ENCODE peak calls at places on chromosomes 2 and 18, in seven cellular contexts. G is neuronal stem cell, U is hepatocyte, B is ovary, T is upper lobe of left lung, M is stomach, P is breast epithelium. D is an unnamed sample.
A peak's percentile ranks its signal among the peaks of the same experiment; 100 is the strongest.

GRCh38 chr2:202036601-202037037 is 3.0 kb downstream of the FZD7 start:
- DNase-seq in G (peak; percentile 77), U (no peak), B (peak; percentile 28), T (no peak), M (no peak), P (no peak), D (no peak)

GRCh38 chr2:30761226-30761625 is 46.0 kb downstream of the CAPN13 start:
- DNase-seq in G (no peak), U (no peak), B (no peak), T (no peak), M (peak; percentile 17), P (no peak), D (no peak)

GRCh38 chr2:237423891-237424290 is 9.9 kb upstream of the COL6A3 start:
- DNase-seq in G (no peak), U (no peak), B (no peak), T (no peak), M (no peak), P (no peak), D (no peak)

GRCh38 chr18:55214534-55214933 is 255.3 kb upstream of the CCDC68 start:
- DNase-seq in G (no peak), U (no peak), B (no peak), T (no peak), M (no peak), P (no peak), D (no peak)

GRCh38 chr2:236755278-236755840 is 185.7 kb downstream of the ACKR3 start:
- DNase-seq in G (no peak), U (no peak), B (no peak), T (no peak), M (no peak), P (no peak), D (no peak)

GRCh38 chr2:84805250-84805917 is 75.5 kb downstream of the TRABD2A start:
- DNase-seq in G (no peak), U (no peak), B (no peak), T (no peak), M (no peak), P (no peak), D (no peak)

GRCh38 chr2:25879133-25879730 is 945 bp upstream of the ASXL2 start:
- DNase-seq in G (no peak), U (peak; percentile 45), B (no peak), T (no peak), M (no peak), P (no peak), D (no peak)

GRCh38 chr18:66575263-66575662 is 28.6 kb downstream of the CDH19 start:
- DNase-seq in G (no peak), U (no peak), B (no peak), T (no peak), M (no peak), P (no peak), D (no peak)

GRCh38 chr2:16626997-16627605 is 38.5 kb downstream of the CYRIA start:
- DNase-seq in G (no peak), U (no peak), B (no peak), T (no peak), M (no peak), P (no peak), D (no peak)

GRCh38 chr18:2680216-2680792 is 24.8 kb downstream of the SMCHD1 start:
- DNase-seq in G (no peak), U (no peak), B (no peak), T (no peak), M (no peak), P (no peak), D (no peak)

GRCh38 chr2:200165687-200166086 is 140.8 kb upstream of the SPATS2L start:
- DNase-seq in G (no peak), U (no peak), B (no peak), T (no peak), M (no peak), P (no peak), D (no peak)

GRCh38 chr2:126658316-126658909 is 2.5 kb downstream of the GYPC start:
- DNase-seq in G (no peak), U (no peak), B (no peak), T (no peak), M (no peak), P (no peak), D (no peak)
- H3K27ac ChIP-seq in G (no peak overlapping the region), U (peak overlapping the region; percentile 93), B (no peak overlapping the region), T (peak overlapping the region; percentile 97), M (peak overlapping the region; percentile 94), P (peak overlapping the region; percentile 91), D (peak overlapping the region; percentile 95)

GRCh38 chr2:43123981-43124666 is 102.3 kb downstream of the ZFP36L2 start:
- DNase-seq in G (no peak), U (no peak), B (no peak), T (no peak), M (no peak), P (no peak), D (no peak)

GRCh38 chr2:43125090-43125998 is 101.1 kb downstream of the ZFP36L2 start:
- DNase-seq in G (no peak), U (peak; percentile 3), B (no peak), T (peak; percentile 49), M (no peak), P (no peak), D (no peak)

GRCh38 chr2:43123056-43123455 is 103.3 kb downstream of the ZFP36L2 start:
- DNase-seq in G (no peak), U (no peak), B (no peak), T (no peak), M (no peak), P (no peak), D (no peak)

GRCh38 chr2:43123486-43123885 is 102.9 kb downstream of the ZFP36L2 start:
- DNase-seq in G (no peak), U (no peak), B (no peak), T (no peak), M (no peak), P (no peak), D (no peak)

DNA sequence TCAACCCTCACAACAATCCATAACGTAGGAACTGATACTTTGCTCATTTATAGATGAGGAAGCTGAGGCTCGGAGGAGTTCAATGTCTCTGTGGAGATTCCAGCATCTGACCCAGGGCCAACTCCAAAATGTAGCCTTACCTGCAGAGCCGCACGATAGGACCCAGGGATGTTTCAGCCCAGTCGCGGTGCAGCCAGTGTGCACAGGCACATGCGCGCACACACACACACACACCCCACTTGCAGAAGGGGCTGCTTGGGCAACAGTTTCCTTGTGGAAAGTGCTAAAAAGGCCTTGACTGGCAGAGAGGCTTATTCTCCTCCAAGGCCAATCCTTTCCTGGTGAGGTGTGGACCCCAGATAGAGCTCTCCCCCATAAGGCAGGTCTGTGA is 101.7 kb downstream of the ZFP36L2 start:
- DNase-seq in G (no peak), U (peak; percentile 2), B (no peak), T (no peak), M (no peak), P (no peak), D (no peak)
- H3K27ac ChIP-seq in G (no peak overlapping the region), U (no peak overlapping the region), B (no peak overlapping the region), T (no peak overlapping the region), M (no peak overlapping the region), P (no peak overlapping the region), D (no peak overlapping the region)

GRCh38 chr2:64727843-64728463 is 74.2 kb upstream of the SERTAD2 start:
- DNase-seq in G (no peak), U (no peak), B (no peak), T (peak; percentile 45), M (no peak), P (no peak), D (no peak)
- H3K27ac ChIP-seq in G (peak overlapping the region; percentile 51), U (no peak overlapping the region), B (no peak overlapping the region), T (peak overlapping the region; percentile 78), M (peak overlapping the region; percentile 51), P (no peak overlapping the region), D (no peak overlapping the region)

GRCh38 chr2:102376052-102376591 is 20.5 kb downstream of the IL18R1 start:
- DNase-seq in G (no peak), U (no peak), B (no peak), T (no peak), M (no peak), P (no peak), D (no peak)
- H3K27ac ChIP-seq in G (no peak overlapping the region), U (no peak overlapping the region), B (no peak overlapping the region), T (no peak overlapping the region), M (no peak overlapping the region), P (no peak overlapping the region), D (no peak overlapping the region)

GRCh38 chr18:68714707-68715496 is at the start of gene TMX3:
- DNase-seq in G (peak; percentile 90), U (peak; percentile 97), B (peak; percentile 89), T (peak; percentile 96), M (peak; percentile 91), P (peak; percentile 76), D (peak; percentile 91)
- H3K27ac ChIP-seq in G (peak within 1 kb of the TSS; percentile 62), U (peak within 1 kb of the TSS; percentile 85), B (no peak within 1 kb of the TSS), T (peak within 1 kb of the TSS; percentile 92), M (peak within 1 kb of the TSS; percentile 94), P (peak within 1 kb of the TSS; percentile 80), D (peak within 1 kb of the TSS; percentile 83)